ENCODE peak calls at places on chromosome 10, in five cellular contexts. X, K, M, A and I are unnamed samples. For H3K4me1 and H3K27me3, the result is how much of the 10 kb centered on the place peaks cover.

GRCh38 chr10:5462841-5463293 is 36.5 kb downstream of the CALML5 start:
- DNase-seq in X (no peak), K (no peak), M (no peak), A (no peak), I (no peak)

GRCh38 chr10:60977161-60978128 is 33.5 kb upstream of the RHOBTB1 start:
- DNase-seq in X (no peak), K (no peak), M (no peak), A (no peak), I (no peak)

GRCh38 chr10:129056734-129057689 is 410.0 kb upstream of the MGMT start:
- DNase-seq in X (no peak), K (no peak), M (peak), A (no peak), I (no peak)

GRCh38 chr10:74890460-74890859 is 64.1 kb downstream of the KAT6B start:
- DNase-seq in X (no peak), K (no peak), M (no peak), A (no peak), I (no peak)

GRCh38 chr10:132113206-132113605 is 47.5 kb downstream of the JAKMIP3 start:
- DNase-seq in X (no peak), K (no peak), M (peak), A (no peak), I (peak)

GRCh38 chr10:75408911-75409885 is 7.6 kb upstream of the ZNF503 start:
- DNase-seq in X (peak), K (peak), M (peak), A (peak), I (peak)

GRCh38 chr10:98349508-98349922 is 65.5 kb downstream of the PYROXD2 start:
- DNase-seq in X (peak), K (peak), M (no peak), A (peak), I (no peak)

GRCh38 chr10:72353028-72353962 is 1.4 kb downstream of the DNAJB12 start:
- DNase-seq in X (no peak), K (no peak), M (peak), A (no peak), I (peak)

GRCh38 chr10:125006921-125007391 is 65.0 kb downstream of the ZRANB1 start:
- DNase-seq in X (peak), K (no peak), M (no peak), A (no peak), I (no peak)

GRCh38 chr10:71582019-71582418 is 137.6 kb downstream of the C10orf105 start:
- DNase-seq in X (no peak), K (no peak), M (peak), A (peak), I (peak)

GRCh38 chr10:35216303-35216905 is 89.8 kb downstream of the CREM start:
- DNase-seq in X (no peak), K (no peak), M (no peak), A (peak), I (no peak)

GRCh38 chr10:47288236-47288635 is 11.8 kb upstream of the GDF10 start:
- DNase-seq in X (no peak), K (no peak), M (peak), A (no peak), I (no peak)

GRCh38 chr10:130479146-130479545 is 343.0 kb downstream of the GLRX3 start:
- DNase-seq in X (no peak), K (no peak), M (no peak), A (no peak), I (no peak)

GRCh38 chr10:75191821-75192568 is 18.6 kb upstream of the VDAC2 start:
- DNase-seq in X (peak), K (no peak), M (no peak), A (peak), I (peak)

GRCh38 chr10:1601371-1601906 is 135.9 kb downstream of the ADARB2 start:
- DNase-seq in X (no peak), K (no peak), M (no peak), A (no peak), I (no peak)

GRCh38 chr10:132446661-132447445 is 49.9 kb downstream of the PWWP2B start:
- DNase-seq in X (peak), K (peak), M (peak), A (no peak), I (peak)

GRCh38 chr10:1643161-1643910 is 94.0 kb downstream of the ADARB2 start:
- DNase-seq in X (no peak), K (peak), M (peak), A (no peak), I (peak)

GRCh38 chr10:106935978-106936451 is 228.5 kb downstream of the SORCS1 start:
- DNase-seq in X (no peak), K (peak), M (no peak), A (no peak), I (no peak)

GRCh38 chr10:95881316-95881715 is 26.5 kb upstream of the CC2D2B start:
- DNase-seq in X (no peak), K (no peak), M (no peak), A (no peak), I (no peak)

GRCh38 chr10:125562737-125563136 is 120.2 kb downstream of the TEX36 start:
- DNase-seq in X (no peak), K (no peak), M (peak), A (no peak), I (peak)

GRCh38 chr10:116044722-116045374 is 228.2 kb downstream of the GFRA1 start:
- DNase-seq in X (peak), K (no peak), M (no peak), A (peak), I (no peak)

GRCh38 chr10:130218936-130219335 is 82.7 kb downstream of the GLRX3 start:
- DNase-seq in X (no peak), K (no peak), M (peak), A (no peak), I (no peak)

GRCh38 chr10:79273603-79274002 is 73.7 kb upstream of the PPIF start:
- DNase-seq in X (no peak), K (no peak), M (no peak), A (peak), I (no peak)

GRCh38 chr10:79272353-79272752 is 74.9 kb upstream of the PPIF start:
- DNase-seq in X (no peak), K (no peak), M (no peak), A (no peak), I (no peak)

GRCh38 chr10:79275431-79275851 is 71.8 kb upstream of the PPIF start:
- DNase-seq in X (peak), K (no peak), M (no peak), A (peak), I (no peak)

GRCh38 chr10:79275105-79275430 is 72.2 kb upstream of the PPIF start:
- DNase-seq in X (no peak), K (no peak), M (no peak), A (no peak), I (no peak)

GRCh38 chr10:79274279-79275104 is 72.8 kb upstream of the PPIF start:
- DNase-seq in X (peak), K (no peak), M (no peak), A (peak), I (no peak)
- H3K4me1 ChIP-seq in X (under half), K (under half), M (under half), A (half or more), I (under half)

DNA sequence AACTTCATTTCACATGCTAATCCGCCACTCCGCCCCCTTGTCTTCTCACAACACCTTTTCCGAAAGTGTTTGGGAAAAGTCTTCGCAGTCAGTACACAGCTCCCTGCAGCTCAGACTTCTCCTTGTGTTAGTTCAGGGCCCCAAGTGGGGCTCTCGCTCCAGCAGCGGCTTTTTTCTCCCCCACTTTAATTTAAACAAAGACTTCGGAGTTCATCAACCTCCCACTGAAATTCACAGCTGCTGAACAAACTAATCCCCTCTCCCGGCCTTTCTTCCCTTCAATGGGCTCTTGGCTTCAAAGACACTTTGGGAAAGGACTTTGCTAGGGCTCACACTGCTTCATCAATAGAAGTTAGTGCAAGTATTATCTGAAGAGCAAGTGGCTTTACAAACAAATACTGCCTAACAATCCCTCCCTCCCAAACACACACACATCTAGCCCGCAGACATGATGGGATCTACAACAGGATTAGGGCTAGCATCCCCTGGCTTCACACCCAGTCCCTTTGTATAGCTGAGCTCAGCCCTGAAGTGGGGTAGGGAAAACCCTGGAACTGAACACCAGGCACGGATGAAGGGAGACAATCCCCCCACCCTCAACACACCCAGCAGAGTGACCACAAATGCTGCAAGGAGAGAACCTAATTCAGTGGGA is 23.2 kb downstream of the WNT8B start:
- DNase-seq in X (no peak), K (no peak), M (peak), A (no peak), I (peak)
- H3K27ac ChIP-seq in X (no peak), K (no peak), M (peak), A (no peak), I (no peak)

DNA sequence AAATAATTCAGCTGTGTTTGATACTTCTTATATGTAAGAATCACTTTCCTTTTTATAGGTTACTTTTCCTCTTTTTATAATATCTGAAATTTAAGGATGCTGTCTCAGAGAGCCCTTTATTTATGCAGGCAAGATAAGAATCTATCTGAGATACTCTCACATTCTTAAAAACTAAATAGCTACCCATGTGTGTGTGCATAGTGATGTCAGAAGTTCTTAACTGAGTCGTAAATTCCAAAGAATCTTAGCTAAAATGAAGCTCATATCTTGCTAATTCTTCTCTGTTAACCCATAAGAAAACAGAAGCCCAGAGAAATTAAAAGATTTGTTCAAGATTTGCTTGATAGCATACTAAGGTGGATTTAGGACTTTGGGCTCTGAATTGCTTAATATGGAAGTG is 118.5 kb downstream of the PCDH15 start:
- DNase-seq in X (no peak), K (no peak), M (no peak), A (no peak), I (no peak)
- H3K27me3 ChIP-seq in X (under half), K (under half), M (under half), A (under half), I (under half)

GRCh38 chr10:87538092-87538795 is 33.6 kb downstream of the MINPP1 start:
- DNase-seq in X (no peak), K (no peak), M (peak), A (no peak), I (peak)
- H3K4me1 ChIP-seq in X (under half), K (under half), M (under half), A (under half), I (under half)

GRCh38 chr10:73786512-73786885 is 1.1 kb downstream of the ZSWIM8 start:
- DNase-seq in X (peak), K (peak), M (peak), A (no peak), I (no peak)
- H3K27ac ChIP-seq in X (no peak), K (peak), M (no peak), A (peak), I (no peak)

GRCh38 chr10:103569877-103570276 is 76.4 kb downstream of the NEURL1 start:
- DNase-seq in X (no peak), K (no peak), M (no peak), A (no peak), I (no peak)
- H3K27me3 ChIP-seq in X (under half), K (under half), M (under half), A (under half), I (under half)

DNA sequence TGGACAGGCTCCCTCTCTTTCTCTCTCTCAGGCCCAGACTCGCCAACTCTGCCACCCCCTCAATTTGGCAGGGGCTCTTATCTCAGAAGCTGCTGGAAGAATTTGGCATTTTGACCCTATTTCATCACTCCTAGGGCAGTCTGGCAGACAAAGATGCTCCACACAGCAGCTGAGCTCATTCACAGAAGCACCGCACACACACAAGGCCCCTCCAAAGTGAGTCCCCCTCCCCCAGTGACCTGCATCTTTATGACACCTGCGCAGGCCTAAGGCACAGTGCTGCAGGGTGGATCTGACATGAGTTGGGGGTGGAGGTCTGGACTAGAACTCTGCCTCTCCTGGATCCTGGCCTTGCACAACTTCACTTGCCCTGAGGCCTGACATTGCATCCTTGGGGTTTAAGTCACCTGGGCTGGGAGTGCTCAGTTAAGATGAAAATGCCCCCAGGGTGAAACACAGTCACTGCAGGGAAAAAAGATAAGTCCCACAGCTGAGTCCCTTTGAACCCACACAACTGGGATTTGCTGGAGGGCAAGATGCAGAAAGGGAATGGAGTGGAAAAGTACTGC is 41.1 kb upstream of the DUSP5 start:
- DNase-seq in X (no peak), K (no peak), M (peak), A (no peak), I (peak)
- H3K4me1 ChIP-seq in X (under half), K (under half), M (under half), A (under half), I (under half)

GRCh38 chr10:79223001-79223345 is 124.3 kb upstream of the PPIF start:
- DNase-seq in X (no peak), K (no peak), M (peak), A (no peak), I (no peak)

GRCh38 chr10:79219276-79219957 is 127.9 kb upstream of the PPIF start:
- DNase-seq in X (no peak), K (no peak), M (no peak), A (no peak), I (no peak)

GRCh38 chr10:79222186-79222585 is 125.1 kb upstream of the PPIF start:
- DNase-seq in X (no peak), K (no peak), M (no peak), A (no peak), I (no peak)

GRCh38 chr10:79220296-79220695 is 127.0 kb upstream of the PPIF start:
- DNase-seq in X (no peak), K (no peak), M (no peak), A (no peak), I (no peak)

DNA sequence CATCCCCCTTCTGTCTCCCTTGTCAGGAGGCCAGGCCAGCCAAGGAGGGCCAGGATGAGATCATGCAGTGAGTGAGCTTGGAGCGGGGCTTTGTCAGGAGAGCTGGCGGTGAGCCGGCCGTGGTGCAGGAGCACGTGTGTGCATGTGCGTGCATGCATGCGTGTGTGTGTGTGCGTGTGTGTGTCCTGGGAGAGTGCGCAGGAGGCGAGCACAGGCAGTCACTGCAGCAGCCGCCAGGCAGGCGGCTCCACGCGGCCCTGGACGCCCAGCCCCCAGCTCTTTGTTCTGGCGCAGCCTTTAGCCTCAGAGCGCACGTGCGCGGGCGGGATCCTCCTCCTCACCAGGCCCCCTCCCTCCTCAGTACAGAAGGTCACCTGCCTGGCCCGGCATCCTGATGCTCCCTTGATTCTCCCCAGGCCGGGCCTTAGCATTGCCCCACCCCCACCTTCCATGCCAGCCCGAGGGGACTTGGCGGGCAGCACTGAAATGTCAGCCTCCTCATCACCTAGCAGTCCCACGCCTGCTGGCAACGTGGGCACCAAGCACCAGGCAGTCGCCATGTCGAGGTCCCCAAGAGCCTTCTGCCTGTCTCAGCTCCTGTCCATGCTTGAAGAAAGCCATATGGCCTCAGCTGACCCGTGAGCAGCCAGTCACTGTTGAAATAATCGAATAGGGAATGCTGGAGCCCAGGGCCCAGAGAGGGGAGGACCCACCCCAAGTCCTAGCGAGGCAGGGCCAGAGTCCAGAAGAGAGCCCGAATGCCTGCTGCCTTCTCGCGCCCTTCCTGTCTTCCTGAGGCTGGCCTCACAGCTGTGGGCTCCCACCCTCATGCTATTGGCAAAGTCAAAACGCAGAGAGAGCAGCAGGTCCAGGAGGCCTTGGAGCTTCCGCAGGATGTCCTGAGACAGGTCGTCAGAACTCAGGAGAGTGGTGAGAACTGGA is 125.9 kb upstream of the PPIF start:
- DNase-seq in X (peak), K (no peak), M (no peak), A (peak), I (peak)
- H3K27ac ChIP-seq in X (no peak), K (no peak), M (peak), A (peak), I (no peak)